ENCODE peak calls at places on chromosomes 16 and 17, in eight cellular contexts. B is ascending aorta, V is BJ, I is PC-3, X is fibroblast of the aortic adventitia, J is left ventricle myocardium inferior, K is left lung, A is GM12865. M is an unnamed sample.

GRCh38 chr17:61568219-61569072 is 22.6 kb downstream of the NACA2 start:
- DNase-seq in V (no peak), B (no peak), X (no peak), K (no peak), I (peak; percentile 99), A (no peak), J (no peak), M (no peak)

GRCh38 chr16:9105189-9105588 is 13.7 kb downstream of the HAPSTR1 start:
- DNase-seq in K (no peak), A (no peak), J (no peak), B (no peak), I (no peak), X (no peak), V (no peak), M (peak; percentile 26)

GRCh38 chr16:89670496-89671431 is 13.1 kb downstream of the SPATA33 start:
- DNase-seq in K (peak; percentile 34), B (no peak), J (no peak), I (no peak), V (no peak), A (no peak), X (peak; percentile 34), M (peak; percentile 33)

GRCh38 chr17:56172517-56172982 is 19.3 kb downstream of the ANKFN1 start:
- DNase-seq in A (no peak), V (no peak), X (no peak), I (no peak), B (no peak), J (peak; percentile 26), K (no peak), M (no peak)

GRCh38 chr16:22262460-22262859 is 34.7 kb upstream of the POLR3E start:
- DNase-seq in V (no peak), K (no peak), I (no peak), J (no peak), B (no peak), X (peak; percentile 22), A (no peak), M (peak; percentile 44)

GRCh38 chr16:53518550-53519416 is 15.8 kb upstream of the AKTIP start:
- DNase-seq in V (no peak), I (no peak), X (peak; percentile 72), J (no peak), A (peak; percentile 94), K (no peak), B (peak; percentile 67), M (peak; percentile 23)

GRCh38 chr17:47732399-47733046 is 513 bp upstream of the TBX21 start:
- DNase-seq in A (no peak), J (no peak), B (no peak), V (no peak), I (no peak), K (no peak), X (no peak), M (no peak)

GRCh38 chr17:63963123-63963522 is 9.6 kb downstream of the SCN4A start:
- DNase-seq in A (no peak), V (no peak), I (no peak), X (no peak), B (no peak), K (no peak), J (peak; percentile 41), M (no peak)

GRCh38 chr17:57957886-57958285 is 2.7 kb upstream of the CUEDC1 start:
- DNase-seq in K (no peak), A (no peak), B (no peak), V (no peak), J (no peak), X (no peak), I (no peak), M (no peak)

GRCh38 chr17:19650826-19651225 is 2.3 kb downstream of the ALDH3A2 start:
- DNase-seq in V (no peak), X (no peak), I (peak; percentile 83), A (no peak), B (no peak), J (no peak), K (no peak), M (peak; percentile 35)

GRCh38 chr17:39732586-39732985 is 2.3 kb upstream of the MIEN1 start:
- DNase-seq in J (no peak), A (no peak), I (no peak), X (no peak), V (no peak), B (no peak), K (no peak), M (no peak)

DNA sequence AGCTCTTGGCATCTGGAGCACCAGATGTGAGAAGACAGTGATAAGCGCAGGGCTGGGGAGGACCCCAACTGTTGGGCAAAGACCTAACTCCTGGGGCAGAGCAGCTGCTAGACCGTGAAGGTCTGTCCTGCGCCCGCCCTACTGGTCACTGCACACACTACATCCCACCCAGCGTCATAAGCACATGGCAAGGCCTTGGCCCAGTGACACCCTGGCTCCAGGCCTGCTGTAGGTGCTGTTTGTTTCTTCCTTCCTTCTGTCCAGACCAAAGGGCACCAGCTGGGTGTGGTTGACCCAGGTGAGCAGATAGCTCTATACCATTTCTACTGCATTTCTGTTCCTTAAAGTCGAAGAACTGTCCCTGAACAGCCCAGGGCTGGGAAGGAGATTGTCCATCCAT is 6.4 kb downstream of the TRPV3 start:
- DNase-seq in I (no peak), A (no peak), J (no peak), V (no peak), K (no peak), B (no peak), X (no peak), M (no peak)
- TF ChIP-seq CTCF in I (no peak), A (no peak), J (no peak), V (no peak), K (no peak), B (no peak), X (no peak), M (no peak)

GRCh38 chr16:67248401-67249177 is at the start of gene SLC9A5:
- DNase-seq in V (no peak), X (no peak), B (no peak), J (peak; percentile 32), I (no peak), K (no peak), A (peak; percentile 54), M (no peak)

GRCh38 chr16:67246945-67247697 is at the start of gene FHOD1:
- DNase-seq in I (peak; percentile 91), K (peak; percentile 100), V (peak; percentile 70), X (peak; percentile 92), J (peak; percentile 99), A (peak; percentile 98), B (peak; percentile 99), M (peak; percentile 96)

GRCh38 chr16:67249178-67249759 is 490 bp downstream of the SLC9A5 start:
- DNase-seq in J (no peak), A (no peak), V (no peak), B (no peak), K (no peak), I (no peak), X (no peak), M (no peak)

GRCh38 chr16:67246081-67246944 is 968 bp downstream of the FHOD1 start:
- DNase-seq in K (peak; percentile 95), I (peak; percentile 83), X (peak; percentile 77), V (peak; percentile 50), J (peak; percentile 80), B (peak; percentile 87), A (peak; percentile 87), M (peak; percentile 90)

DNA sequence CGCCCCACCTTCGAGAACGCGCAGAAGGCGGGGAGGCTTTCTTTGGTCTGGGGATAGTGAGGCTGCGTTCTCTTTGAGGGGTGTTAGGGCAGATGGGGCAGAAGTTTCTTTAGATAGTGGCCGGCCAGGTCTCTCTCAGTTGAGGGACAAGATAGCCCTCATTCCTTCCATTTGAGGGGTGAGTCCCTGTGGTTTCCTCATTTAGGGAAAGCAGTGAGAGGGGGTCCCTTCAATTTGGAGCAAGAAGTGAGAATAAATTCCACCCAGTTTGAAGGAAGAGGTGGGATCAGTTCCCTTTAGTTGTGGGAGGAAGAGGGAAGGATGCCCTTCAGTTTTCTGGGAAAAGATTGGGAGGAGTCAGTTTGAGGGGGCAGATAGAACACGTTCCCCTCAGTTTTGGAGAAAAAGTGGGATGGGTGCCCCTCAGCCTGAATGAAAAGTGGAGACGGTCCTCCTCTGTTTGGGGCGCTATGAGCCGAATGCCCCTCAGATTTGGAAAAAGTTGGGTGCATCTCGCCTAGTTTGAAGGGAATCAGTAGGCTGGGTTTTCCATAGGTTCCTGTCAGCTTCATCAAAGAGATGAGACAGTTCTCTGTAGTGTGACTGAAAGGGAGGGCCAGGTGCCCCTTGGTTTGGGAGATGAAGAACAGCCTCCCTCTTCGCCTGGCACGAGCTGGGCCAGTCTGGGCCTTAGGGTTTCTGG is 568 bp upstream of the FHOD1 start:
- DNase-seq in V (no peak), X (no peak), B (no peak), K (no peak), J (no peak), A (no peak), I (no peak), M (no peak)
- H3K4me3 ChIP-seq in V (peak overlapping the region; percentile 52), X (peak overlapping the region; percentile 65), B (peak overlapping the region; percentile 69), K (peak overlapping the region; percentile 81), J (peak overlapping the region; percentile 88), A (peak overlapping the region; percentile 86), I (peak overlapping the region; percentile 73), M (peak overlapping the region; percentile 59)

GRCh38 chr17:67221062-67221998 is 23.7 kb downstream of the HELZ start:
- DNase-seq in J (no peak), K (no peak), I (peak; percentile 54), X (peak; percentile 50), A (peak; percentile 63), V (no peak), B (no peak), M (no peak)
- TF ChIP-seq CTCF in J (peak; percentile 73), K (peak; percentile 9), I (peak; percentile 69), X (peak; percentile 43), A (peak; percentile 54), V (peak; percentile 56), B (peak; percentile 14), M (peak; percentile 52)

GRCh38 chr16:4373356-4373908 is 1.8 kb downstream of the VASN start:
- DNase-seq in V (no peak), A (no peak), B (peak; percentile 69), K (no peak), X (no peak), J (peak; percentile 18), I (peak; percentile 47), M (no peak)
- H3K4me3 ChIP-seq in V (peak overlapping the region; percentile 97), A (no peak overlapping the region), B (peak overlapping the region; percentile 64), K (peak overlapping the region; percentile 60), X (peak overlapping the region; percentile 97), J (peak overlapping the region; percentile 75), I (peak overlapping the region; percentile 91), M (peak overlapping the region; percentile 78)

GRCh38 chr16:5354645-5355044 is 257.1 kb upstream of the EEF2KMT start:
- DNase-seq in A (no peak), I (no peak), X (no peak), K (no peak), J (no peak), V (no peak), B (no peak), M (no peak)

GRCh38 chr16:5347561-5347960 is 250.0 kb upstream of the EEF2KMT start:
- DNase-seq in V (no peak), A (no peak), J (no peak), B (no peak), K (no peak), X (no peak), I (no peak), M (no peak)

GRCh38 chr16:5349661-5350060 is 252.1 kb upstream of the EEF2KMT start:
- DNase-seq in J (no peak), V (no peak), B (no peak), I (no peak), K (no peak), A (no peak), X (no peak), M (no peak)

GRCh38 chr16:5349101-5349500 is 251.5 kb upstream of the EEF2KMT start:
- DNase-seq in A (no peak), I (no peak), J (no peak), V (no peak), B (no peak), X (no peak), K (no peak), M (no peak)

GRCh38 chr16:5350118-5350517 is 252.5 kb upstream of the EEF2KMT start:
- DNase-seq in J (no peak), X (no peak), V (no peak), B (no peak), A (peak; percentile 1), K (no peak), I (no peak), M (no peak)
- TF ChIP-seq CTCF in J (no peak), X (no peak), V (no peak), B (no peak), A (no peak), K (no peak), I (no peak), M (no peak)

M was measured in astrocyte of the spinal cord.